ENCODE peak calls at places on chromosome 16, in six cellular contexts. B is GM23338, A is PC-3, Z is MM.1S, O is HCT116, I is hepatocyte. J is an unnamed sample. For H3K4me1, the result is how much of the 10 kb centered on the place peaks cover.

GRCh38 chr16:68097895-68098294 is 12.7 kb downstream of the NFATC3 start:
- DNase-seq in B (no peak), A (no peak), Z (no peak), O (no peak), I (no peak), J (no peak)

GRCh38 chr16:57567691-57568090 is 25.2 kb downstream of the ADGRG5 start:
- DNase-seq in B (no peak), A (no peak), Z (no peak), O (no peak), I (no peak), J (no peak)

GRCh38 chr16:4505356-4506153 is 29.4 kb downstream of the HMOX2 start:
- DNase-seq in B (no peak), A (no peak), Z (peak), O (no peak), I (no peak), J (no peak)

GRCh38 chr16:21205303-21205702 is 6.1 kb downstream of the ZP2 start:
- DNase-seq in B (no peak), A (no peak), Z (no peak), O (no peak), I (no peak), J (no peak)

GRCh38 chr16:46728804-46729203 is 19.3 kb downstream of the MYLK3 start:
- DNase-seq in B (no peak), A (no peak), Z (no peak), O (no peak), I (no peak), J (no peak)

GRCh38 chr16:10321407-10322397 is 64.2 kb upstream of the ATF7IP2 start:
- DNase-seq in B (no peak), A (no peak), Z (no peak), O (no peak), I (no peak), J (no peak)

GRCh38 chr16:72474511-72475123 is 302.7 kb upstream of the PMFBP1 start:
- DNase-seq in B (no peak), A (peak), Z (peak), O (peak), I (no peak), J (peak)

GRCh38 chr16:82769845-82770244 is 143.1 kb downstream of the CDH13 start:
- DNase-seq in B (no peak), A (no peak), Z (no peak), O (no peak), I (no peak), J (no peak)

GRCh38 chr16:62225675-62226074 is 189.4 kb upstream of the CDH8 start:
- DNase-seq in B (peak), A (peak), Z (peak), O (no peak), I (peak), J (peak)

GRCh38 chr16:7688811-7689210 is 356.2 kb downstream of the RBFOX1 start:
- DNase-seq in B (no peak), A (no peak), Z (no peak), O (no peak), I (no peak), J (no peak)

GRCh38 chr16:3188925-3189825 is 1.2 kb downstream of the OR1F1 start:
- DNase-seq in B (peak), A (peak), Z (no peak), O (no peak), I (no peak), J (peak)

DNA sequence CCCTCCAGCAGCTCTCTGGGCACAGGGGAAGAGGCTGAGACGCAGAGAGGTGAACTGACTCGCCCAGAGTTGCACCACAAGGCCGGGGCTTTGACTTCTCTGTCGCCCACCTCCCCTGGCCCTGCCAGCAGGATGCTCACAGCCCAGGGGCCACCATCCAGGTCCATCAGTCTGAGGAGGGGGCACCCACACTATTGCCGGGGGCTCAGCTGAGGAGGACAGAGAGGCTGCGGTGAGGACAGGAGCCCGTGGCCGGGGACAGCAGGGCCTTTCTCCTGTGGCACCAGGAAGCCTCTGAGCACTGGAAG is 32.6 kb downstream of the KDM8 start:
- DNase-seq in B (no peak), A (no peak), Z (no peak), O (no peak), I (no peak), J (no peak)
- H3K4me1 ChIP-seq in B (under half), A (under half), Z (under half), O (under half), I (under half), J (under half)

GRCh38 chr16:85612801-85613608 is at the start of gene GSE1:
- DNase-seq in B (peak), A (peak), Z (peak), O (peak), I (peak), J (peak)

GRCh38 chr16:85615852-85616607 is 2.9 kb downstream of the GSE1 start:
- DNase-seq in B (peak), A (peak), Z (peak), O (peak), I (peak), J (peak)

GRCh38 chr16:85613609-85614337 is 651 bp downstream of the GSE1 start:
- DNase-seq in B (peak), A (peak), Z (no peak), O (no peak), I (peak), J (peak)

GRCh38 chr16:85615014-85615851 is 2.1 kb downstream of the GSE1 start:
- DNase-seq in B (peak), A (peak), Z (no peak), O (peak), I (peak), J (no peak)

DNA sequence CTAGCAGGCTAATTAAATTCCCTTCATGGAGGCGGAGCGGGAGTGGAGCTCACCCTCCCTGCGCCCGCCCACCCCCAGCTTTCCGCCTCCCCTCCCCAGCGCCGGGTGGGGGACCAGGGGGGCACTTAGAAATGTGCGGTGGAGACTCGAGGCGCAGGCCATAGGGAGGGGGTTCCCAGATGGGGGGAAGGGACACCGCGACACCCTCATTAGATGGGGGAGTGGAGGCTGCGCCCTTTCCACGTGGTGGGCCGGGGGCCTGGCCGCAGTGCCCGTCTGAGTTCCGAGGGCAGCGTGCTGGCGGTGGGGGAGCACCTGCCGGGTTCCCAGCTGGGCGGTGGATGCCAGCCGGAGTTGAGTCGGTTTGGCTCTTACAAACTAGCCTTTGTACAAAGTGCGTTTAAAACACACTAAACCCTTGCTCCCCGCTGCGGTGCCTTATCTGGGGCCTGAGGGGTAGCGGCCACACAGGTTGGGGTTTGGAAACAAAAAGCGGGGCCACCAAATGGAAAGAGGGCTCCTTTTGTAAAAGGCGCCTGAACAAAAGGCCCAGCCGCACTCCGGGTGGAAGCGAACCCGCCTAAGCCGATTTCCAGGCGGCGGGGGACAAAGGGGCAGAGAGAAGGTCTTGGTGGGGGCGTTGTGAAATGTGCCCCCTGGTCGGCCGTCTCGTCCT is 1.4 kb downstream of the GSE1 start:
- DNase-seq in B (no peak), A (no peak), Z (no peak), O (no peak), I (no peak), J (no peak)
- TF ChIP-seq EZH2 in B (no peak), A (no peak), Z (no peak), O (no peak), I (no peak), J (no peak)

GRCh38 chr16:537415-538335 is 10.2 kb downstream of the CAPN15 start:
- DNase-seq in B (no peak), A (no peak), Z (no peak), O (no peak), I (no peak), J (no peak)

GRCh38 chr16:534856-535445 is 7.4 kb downstream of the CAPN15 start:
- DNase-seq in B (no peak), A (no peak), Z (no peak), O (no peak), I (no peak), J (no peak)

GRCh38 chr16:534089-534635 is 6.7 kb downstream of the CAPN15 start:
- DNase-seq in B (no peak), A (no peak), Z (no peak), O (no peak), I (peak), J (no peak)

GRCh38 chr16:536746-537145 is 9.2 kb downstream of the CAPN15 start:
- DNase-seq in B (no peak), A (no peak), Z (no peak), O (no peak), I (no peak), J (no peak)

DNA sequence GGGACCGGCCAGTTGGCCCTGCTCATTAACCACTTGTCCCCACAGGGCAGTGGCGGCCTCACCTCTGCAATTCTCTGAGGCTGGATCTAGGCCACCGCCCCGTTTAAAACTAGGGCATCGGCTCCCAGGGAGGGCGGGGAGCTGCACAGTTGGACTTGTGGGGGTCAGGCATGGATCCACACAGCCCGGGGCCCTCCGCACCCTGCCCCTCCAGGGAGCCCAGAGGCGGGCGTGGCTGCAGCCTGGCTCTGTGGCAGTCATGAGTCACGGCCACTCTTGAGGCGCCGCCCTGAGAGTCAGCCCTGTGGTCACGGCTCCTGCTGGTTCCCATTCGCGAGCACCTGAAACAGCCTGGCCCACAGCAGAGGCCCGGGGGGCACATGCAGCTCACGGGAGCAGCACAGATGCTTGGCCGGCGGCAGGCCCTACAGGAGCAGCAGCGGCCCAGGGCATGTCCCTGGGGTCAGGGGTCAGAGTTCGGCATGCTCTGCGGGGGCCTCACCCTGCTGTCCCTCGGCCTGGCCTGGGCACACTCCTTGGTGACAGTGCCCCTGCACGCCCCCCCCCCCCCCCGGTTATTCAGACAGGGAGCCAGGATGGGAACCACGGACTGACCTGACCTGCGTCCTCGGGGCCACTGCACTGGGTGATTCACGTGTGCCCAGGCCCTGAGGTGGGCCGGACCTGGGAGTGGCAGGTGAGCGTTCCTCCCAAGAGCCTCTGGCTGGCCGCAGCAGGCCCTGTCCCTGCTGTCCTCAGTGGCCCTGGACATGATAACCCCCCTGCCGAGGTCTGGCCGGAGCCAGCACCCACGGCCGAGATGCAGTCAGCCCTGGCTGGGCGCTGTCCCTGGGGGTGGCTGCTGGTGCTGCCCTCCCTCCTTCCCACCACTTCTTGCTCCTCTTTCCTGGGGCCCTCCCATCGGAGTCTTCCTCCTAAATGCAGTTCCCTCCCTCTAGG is 8.2 kb downstream of the CAPN15 start:
- DNase-seq in B (no peak), A (peak), Z (no peak), O (peak), I (peak), J (peak)
- TF ChIP-seq EZH2phosphoT487 in B (no peak), A (no peak), Z (no peak), O (no peak), I (no peak), J (no peak)

GRCh38 chr16:51441331-51441730 is 290.3 kb upstream of the SALL1 start:
- DNase-seq in B (no peak), A (no peak), Z (no peak), O (no peak), I (no peak), J (no peak)
- H3K4me1 ChIP-seq in B (under half), A (under half), Z (under half), O (under half), I (under half), J (under half)

GRCh38 chr16:31700530-31701388 is 172.8 kb upstream of the ZNF267 start:
- DNase-seq in B (peak), A (no peak), Z (peak), O (no peak), I (peak), J (peak)
- TF ChIP-seq EZH2 in B (no peak), A (no peak), Z (no peak), O (no peak), I (no peak), J (no peak)

GRCh38 chr16:30028438-30029093 is 2.5 kb downstream of the TLCD3B start:
- DNase-seq in B (peak), A (no peak), Z (peak), O (no peak), I (peak), J (peak)
- TF ChIP-seq EZH2phosphoT487 in B (no peak), A (no peak), Z (no peak), O (no peak), I (no peak), J (no peak)

GRCh38 chr16:67029249-67030096 is 524 bp downstream of the CBFB start:
- DNase-seq in B (peak), A (peak), Z (peak), O (no peak), I (peak), J (peak)
- H3K4me1 ChIP-seq in B (under half), A (under half), Z (under half), O (under half), I (under half), J (under half)

J was measured in GM23248.